ENCODE peak calls at places on chromosome 7, in ten cellular contexts. One of them, this sample, is unnamed.

GRCh38 chr7:41096921-41097320 is 606.0 kb downstream of the INHBA start:
- DNase-seq in KBM-7: no peak
- DNase-seq in HTR-8/SVneo: no peak
- DNase-seq in iris pigment epithelial cell: peak; percentile 66
- DNase-seq in T-helper 2 cell: no peak
- DNase-seq in SW480: no peak
- DNase-seq in NCI-H1092: no peak
- DNase-seq in fibroblast of lung: peak; percentile 100
- DNase-seq in lower leg skin: no peak
- DNase-seq in G401: no peak
- DNase-seq in this sample: no peak

GRCh38 chr7:156545989-156546388 is 94.6 kb upstream of the RNF32 start:
- DNase-seq in NCI-H1092: no peak
- DNase-seq in lower leg skin: no peak
- DNase-seq in fibroblast of lung: no peak
- DNase-seq in SW480: no peak
- DNase-seq in G401: peak; percentile 18
- DNase-seq in KBM-7: no peak
- DNase-seq in HTR-8/SVneo: no peak
- DNase-seq in T-helper 2 cell: no peak
- DNase-seq in iris pigment epithelial cell: no peak
- DNase-seq in this sample: no peak

GRCh38 chr7:77727527-77727926 is 31.3 kb downstream of the RSBN1L start:
- DNase-seq in iris pigment epithelial cell: no peak
- DNase-seq in KBM-7: no peak
- DNase-seq in T-helper 2 cell: no peak
- DNase-seq in SW480: no peak
- DNase-seq in fibroblast of lung: no peak
- DNase-seq in lower leg skin: no peak
- DNase-seq in HTR-8/SVneo: no peak
- DNase-seq in NCI-H1092: no peak
- DNase-seq in G401: peak; percentile 33
- DNase-seq in this sample: no peak

GRCh38 chr7:917255-918117 is 37.0 kb downstream of the ADAP1 start:
- DNase-seq in T-helper 2 cell: no peak
- DNase-seq in NCI-H1092: no peak
- DNase-seq in G401: no peak
- DNase-seq in iris pigment epithelial cell: no peak
- DNase-seq in KBM-7: no peak
- DNase-seq in HTR-8/SVneo: no peak
- DNase-seq in SW480: no peak
- DNase-seq in fibroblast of lung: no peak
- DNase-seq in lower leg skin: no peak
- DNase-seq in this sample: no peak

GRCh38 chr7:133602291-133602690 is 349.4 kb downstream of the EXOC4 start:
- DNase-seq in T-helper 2 cell: no peak
- DNase-seq in KBM-7: no peak
- DNase-seq in HTR-8/SVneo: no peak
- DNase-seq in NCI-H1092: no peak
- DNase-seq in SW480: no peak
- DNase-seq in lower leg skin: no peak
- DNase-seq in iris pigment epithelial cell: peak; percentile 81
- DNase-seq in fibroblast of lung: peak; percentile 74
- DNase-seq in G401: peak; percentile 72
- DNase-seq in this sample: no peak

GRCh38 chr7:104857458-104858425 is 156.3 kb upstream of the KMT2E start:
- DNase-seq in SW480: no peak
- DNase-seq in fibroblast of lung: no peak
- DNase-seq in NCI-H1092: no peak
- DNase-seq in iris pigment epithelial cell: no peak
- DNase-seq in G401: no peak
- DNase-seq in T-helper 2 cell: peak; percentile 48
- DNase-seq in lower leg skin: no peak
- DNase-seq in KBM-7: peak; percentile 22
- DNase-seq in HTR-8/SVneo: no peak
- DNase-seq in this sample: no peak

GRCh38 chr7:21507627-21508343 is 35.1 kb upstream of the DNAH11 start:
- DNase-seq in T-helper 2 cell: peak; percentile 19
- DNase-seq in lower leg skin: no peak
- DNase-seq in NCI-H1092: no peak
- DNase-seq in iris pigment epithelial cell: peak; percentile 38
- DNase-seq in G401: peak; percentile 23
- DNase-seq in HTR-8/SVneo: peak; percentile 14
- DNase-seq in SW480: no peak
- DNase-seq in fibroblast of lung: peak; percentile 15
- DNase-seq in KBM-7: peak; percentile 69
- DNase-seq in this sample: no peak

GRCh38 chr7:101667959-101668358 is 38.9 kb upstream of the MYL10 start:
- DNase-seq in SW480: no peak
- DNase-seq in T-helper 2 cell: no peak
- DNase-seq in fibroblast of lung: no peak
- DNase-seq in HTR-8/SVneo: no peak
- DNase-seq in NCI-H1092: no peak
- DNase-seq in iris pigment epithelial cell: no peak
- DNase-seq in lower leg skin: no peak
- DNase-seq in KBM-7: no peak
- DNase-seq in G401: no peak
- DNase-seq in this sample: no peak

GRCh38 chr7:117250245-117250644 is 72.6 kb downstream of the WNT2 start:
- DNase-seq in lower leg skin: no peak
- DNase-seq in G401: no peak
- DNase-seq in fibroblast of lung: no peak
- DNase-seq in T-helper 2 cell: no peak
- DNase-seq in HTR-8/SVneo: no peak
- DNase-seq in SW480: no peak
- DNase-seq in iris pigment epithelial cell: no peak
- DNase-seq in KBM-7: no peak
- DNase-seq in NCI-H1092: no peak
- DNase-seq in this sample: no peak

GRCh38 chr7:27442446-27442845 is 199.8 kb downstream of the EVX1 start:
- DNase-seq in iris pigment epithelial cell: peak; percentile 38
- DNase-seq in HTR-8/SVneo: no peak
- DNase-seq in SW480: peak; percentile 51
- DNase-seq in NCI-H1092: no peak
- DNase-seq in KBM-7: no peak
- DNase-seq in T-helper 2 cell: no peak
- DNase-seq in lower leg skin: no peak
- DNase-seq in fibroblast of lung: peak; percentile 41
- DNase-seq in G401: no peak
- DNase-seq in this sample: no peak

GRCh38 chr7:46900312-46901263 is 681.3 kb downstream of the TNS3 start:
- DNase-seq in lower leg skin: no peak
- DNase-seq in NCI-H1092: no peak
- DNase-seq in T-helper 2 cell: no peak
- DNase-seq in KBM-7: no peak
- DNase-seq in SW480: no peak
- DNase-seq in iris pigment epithelial cell: peak; percentile 8
- DNase-seq in HTR-8/SVneo: peak; percentile 28
- DNase-seq in fibroblast of lung: peak; percentile 93
- DNase-seq in G401: no peak
- DNase-seq in this sample: no peak